ENCODE peak calls at places on chromosomes 3 and 15, in five cellular contexts. L is KBM-7, F is NCI-H1092, Y is aorta, W is hypothalamus. Z is an unnamed sample.

GRCh38 chr3:143002083-143002712 is 828 bp downstream of the U2SURP start:
- DNase-seq in L (peak), F (no peak), Y (no peak), W (peak), Z (peak)

GRCh38 chr15:45449878-45450277 is 71.5 kb upstream of the GATM start:
- DNase-seq in L (no peak), F (no peak), Y (no peak), W (no peak), Z (no peak)

GRCh38 chr3:98893740-98894139 is 7.8 kb downstream of the DCBLD2 start:
- DNase-seq in L (peak), F (no peak), Y (no peak), W (no peak), Z (no peak)

GRCh38 chr3:194579091-194579606 is 54.1 kb downstream of the TMEM44 start:
- DNase-seq in L (no peak), F (no peak), Y (no peak), W (no peak), Z (no peak)

GRCh38 chr3:32106929-32107362 is 526 bp downstream of the GPD1L start:
- DNase-seq in L (peak), F (no peak), Y (peak), W (peak), Z (no peak)

GRCh38 chr3:126355251-126355650 is 2.0 kb downstream of the KLF15 start:
- DNase-seq in L (no peak), F (no peak), Y (peak), W (no peak), Z (no peak)

GRCh38 chr3:177545964-177546363 is 348.7 kb upstream of the TBL1XR1 start:
- DNase-seq in L (no peak), F (no peak), Y (no peak), W (no peak), Z (no peak)

GRCh38 chr15:80595391-80595790 is 99.7 kb upstream of the ABHD17C start:
- DNase-seq in L (no peak), F (no peak), Y (no peak), W (no peak), Z (no peak)

GRCh38 chr3:32910954-32911353 is 40.5 kb upstream of the CCR4 start:
- DNase-seq in L (no peak), F (no peak), Y (no peak), W (no peak), Z (no peak)

GRCh38 chr15:70479056-70479455 is 284.3 kb downstream of the UACA start:
- DNase-seq in L (no peak), F (no peak), Y (no peak), W (no peak), Z (no peak)

GRCh38 chr3:184773341-184774186 is 38.4 kb upstream of the VPS8 start:
- DNase-seq in L (no peak), F (no peak), Y (peak), W (no peak), Z (no peak)

GRCh38 chr15:76470691-76471090 is 134.1 kb downstream of the ISL2 start:
- DNase-seq in L (no peak), F (no peak), Y (no peak), W (no peak), Z (no peak)

GRCh38 chr15:86439614-86440013 is 359.9 kb downstream of the AGBL1 start:
- DNase-seq in L (no peak), F (no peak), Y (no peak), W (no peak), Z (no peak)

GRCh38 chr15:66154581-66154980 is 99.0 kb downstream of the MEGF11 start:
- DNase-seq in L (no peak), F (peak), Y (no peak), W (no peak), Z (no peak)

GRCh38 chr3:61114316-61114953 is 136.8 kb downstream of the FHIT start:
- DNase-seq in L (no peak), F (no peak), Y (no peak), W (no peak), Z (no peak)

GRCh38 chr3:113585228-113585627 is 52.9 kb downstream of the SIDT1 start:
- DNase-seq in L (no peak), F (no peak), Y (no peak), W (no peak), Z (no peak)

GRCh38 chr3:78838362-78838761 is 929.4 kb downstream of the ROBO1 start:
- DNase-seq in L (no peak), F (no peak), Y (no peak), W (no peak), Z (no peak)

GRCh38 chr3:31779514-31779913 is 201.5 kb downstream of the OSBPL10 start:
- DNase-seq in L (no peak), F (no peak), Y (no peak), W (no peak), Z (no peak)

GRCh38 chr3:145952541-145952940 is 208.4 kb downstream of the PLOD2 start:
- DNase-seq in L (no peak), F (no peak), Y (no peak), W (no peak), Z (no peak)

GRCh38 chr15:31268108-31268501 is 58.5 kb upstream of the KLF13 start:
- DNase-seq in L (no peak), F (no peak), Y (no peak), W (no peak), Z (no peak)

GRCh38 chr3:156448300-156448699 is 106.6 kb downstream of the SSR3 start:
- DNase-seq in L (peak), F (no peak), Y (no peak), W (no peak), Z (no peak)

GRCh38 chr3:53817809-53818208 is 28.4 kb downstream of the CHDH start:
- DNase-seq in L (no peak), F (no peak), Y (no peak), W (no peak), Z (no peak)

GRCh38 chr15:68635142-68635541 is 56.3 kb downstream of the CORO2B start:
- DNase-seq in L (no peak), F (no peak), Y (no peak), W (peak), Z (no peak)